ENCODE peak calls at places on chromosomes 6 and 20, in five cellular contexts. P is foreskin fibroblast, J is fibroblast of the aortic adventitia, M is tibial nerve, X is H9. B is an unnamed sample.

GRCh38 chr6:4727236-4727635 is 49.0 kb upstream of the CDYL start:
- DNase-seq in M (no peak), J (no peak), P (no peak), X (no peak), B (no peak)

GRCh38 chr6:41677430-41678045 is 39.3 kb downstream of the MDFI start:
- DNase-seq in X (no peak), P (no peak), M (no peak), J (no peak), B (no peak)

GRCh38 chr6:133184798-133185380 is 56.3 kb upstream of the EYA4 start:
- DNase-seq in P (no peak), M (no peak), X (no peak), J (peak), B (no peak)

GRCh38 chr6:160520043-160520904 is 143.8 kb downstream of the LPA start:
- DNase-seq in J (peak), X (peak), M (peak), P (peak), B (peak)

GRCh38 chr6:18720075-18720474 is 332.9 kb downstream of the RNF144B start:
- DNase-seq in X (no peak), M (no peak), P (no peak), J (no peak), B (no peak)

GRCh38 chr6:88220493-88220892 is 54.3 kb upstream of the CNR1 start:
- DNase-seq in X (no peak), M (no peak), P (no peak), J (peak), B (no peak)

GRCh38 chr6:20159098-20159497 is 53.2 kb downstream of the MBOAT1 start:
- DNase-seq in M (no peak), J (no peak), P (no peak), X (no peak), B (no peak)

GRCh38 chr6:118853408-118853807 is 40.5 kb upstream of the ASF1A start:
- DNase-seq in M (no peak), J (no peak), P (no peak), X (no peak), B (no peak)

GRCh38 chr6:116564296-116564695 is 7.0 kb upstream of the RWDD1 start:
- DNase-seq in X (no peak), P (no peak), M (no peak), J (no peak), B (no peak)

GRCh38 chr6:149331043-149331807 is 13.7 kb downstream of the TAB2 start:
- DNase-seq in X (no peak), J (no peak), P (peak), M (no peak), B (no peak)

GRCh38 chr6:52661551-52661950 is 9.4 kb upstream of the TMEM14A start:
- DNase-seq in J (peak), P (no peak), M (no peak), X (no peak), B (no peak)

GRCh38 chr20:37562695-37563480 is 35.2 kb upstream of the BLCAP start:
- DNase-seq in M (no peak), X (no peak), P (no peak), J (no peak), B (no peak)

GRCh38 chr6:81792826-81793225 is 40.3 kb upstream of the TENT5A start:
- DNase-seq in X (no peak), M (no peak), J (no peak), P (no peak), B (no peak)

GRCh38 chr20:8764289-8764962 is 304.5 kb upstream of the PLCB4 start:
- DNase-seq in P (no peak), X (no peak), J (peak), M (no peak), B (no peak)

GRCh38 chr6:109760208-109760607 is 69.1 kb downstream of the FIG4 start:
- DNase-seq in M (no peak), P (no peak), J (no peak), X (no peak), B (no peak)

GRCh38 chr6:16712931-16713484 is 48.3 kb downstream of the ATXN1 start:
- DNase-seq in P (peak), M (no peak), X (no peak), J (peak), B (peak)

DNA sequence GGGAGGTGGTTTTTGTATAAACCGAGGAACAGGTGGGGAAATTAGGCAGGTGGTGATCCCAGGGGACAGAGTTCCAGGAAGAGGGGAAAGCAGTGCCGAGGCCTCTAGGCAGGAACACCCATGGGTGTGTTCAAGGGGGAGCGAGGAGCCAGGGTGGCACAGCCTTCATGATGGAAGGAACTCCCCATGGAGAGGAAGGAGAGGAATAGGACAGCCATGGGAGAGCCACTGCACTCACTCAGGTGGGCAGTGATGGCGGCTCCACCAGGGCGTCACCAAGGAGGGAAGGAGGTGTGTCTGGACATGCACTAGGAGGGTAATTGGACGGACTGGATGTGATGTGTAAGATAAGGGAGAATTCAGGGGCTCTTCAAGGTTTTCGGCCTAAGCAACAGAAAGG is 98.2 kb downstream of the THBS2 start:
- DNase-seq in X (no peak), M (no peak), J (no peak), P (no peak), B (no peak)
- TF ChIP-seq CTCF in X (no peak), M (no peak), J (no peak), P (no peak), B (no peak)

GRCh38 chr6:579339-579738 is 77.6 kb downstream of the HUS1B start:
- DNase-seq in X (no peak), P (peak), M (no peak), J (peak), B (no peak)
- TF ChIP-seq CTCF in X (peak), P (peak), M (no peak), J (peak), B (no peak)

GRCh38 chr6:1893470-1894130 is 283.9 kb downstream of the FOXC1 start:
- DNase-seq in X (no peak), J (no peak), M (no peak), P (no peak), B (peak)
- TF ChIP-seq CTCF in X (peak), J (peak), M (no peak), P (peak), B (no peak)

DNA sequence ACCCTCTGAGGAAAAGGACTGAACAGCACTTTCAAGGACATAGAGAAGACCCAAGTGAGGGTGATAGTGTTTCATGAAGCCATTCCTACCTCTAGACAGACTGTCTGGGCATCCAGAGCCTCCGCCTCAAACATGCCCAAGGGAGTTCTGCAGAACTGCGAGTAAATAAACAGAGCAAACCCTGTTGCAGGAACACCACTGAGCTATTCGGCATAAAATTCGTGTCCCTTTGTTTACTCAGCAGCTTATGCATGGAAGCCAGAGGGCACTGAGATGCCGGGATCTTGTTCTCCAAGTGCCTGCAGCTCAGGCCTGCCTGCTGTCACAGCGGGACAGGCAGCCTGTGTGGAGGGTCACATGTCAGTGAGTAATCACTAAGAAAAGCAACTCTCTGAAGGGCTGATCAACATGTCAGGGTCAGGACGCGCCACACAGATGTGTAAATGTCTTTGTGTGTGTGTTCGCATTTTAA is 164.9 kb upstream of the HEY2 start:
- DNase-seq in M (no peak), J (no peak), P (no peak), X (peak), B (no peak)
- TF ChIP-seq CTCF in M (no peak), J (no peak), P (no peak), X (peak), B (no peak)

GRCh38 chr6:170423814-170424633 is 117.5 kb downstream of the FAM120B start:
- DNase-seq in M (no peak), P (no peak), X (no peak), J (no peak), B (no peak)
- TF ChIP-seq CTCF in M (no peak), P (no peak), X (no peak), J (no peak), B (no peak)

GRCh38 chr20:62232764-62233645 is 5.3 kb upstream of the OSBPL2 start:
- DNase-seq in P (no peak), X (no peak), J (no peak), M (no peak), B (no peak)
- TF ChIP-seq CTCF in P (no peak), X (no peak), J (no peak), M (no peak), B (no peak)

B was measured in Calu3.